ENCODE peak calls at places on chromosomes 6 and 20, in four cellular contexts. One of them, this sample, is unnamed.

GRCh38 chr20:48149887-48150286 is 364.6 kb upstream of the SULF2 start:
- DNase-seq in fibroblast of mammary gland: no peak
- DNase-seq in stomach: no peak
- DNase-seq in dorsolateral prefrontal cortex: no peak
- DNase-seq in this sample: no peak

GRCh38 chr20:45138451-45139300 is 14.4 kb upstream of the WFDC12 start:
- DNase-seq in fibroblast of mammary gland: peak; percentile 21
- DNase-seq in stomach: peak; percentile 62
- DNase-seq in dorsolateral prefrontal cortex: no peak
- DNase-seq in this sample: peak; percentile 21

GRCh38 chr20:32457476-32457986 is 99.4 kb downstream of the ASXL1 start:
- DNase-seq in fibroblast of mammary gland: peak; percentile 46
- DNase-seq in stomach: peak; percentile 68
- DNase-seq in dorsolateral prefrontal cortex: peak; percentile 81
- DNase-seq in this sample: peak; percentile 75

GRCh38 chr6:165580139-165580538 is 82.9 kb downstream of the PDE10A start:
- DNase-seq in fibroblast of mammary gland: peak; percentile 25
- DNase-seq in stomach: no peak
- DNase-seq in dorsolateral prefrontal cortex: no peak
- DNase-seq in this sample: peak; percentile 61

GRCh38 chr6:157164972-157165371 is 158.3 kb downstream of the TMEM242 start:
- DNase-seq in fibroblast of mammary gland: no peak
- DNase-seq in stomach: no peak
- DNase-seq in dorsolateral prefrontal cortex: no peak
- DNase-seq in this sample: no peak

GRCh38 chr6:52544325-52545022 is 32.4 kb downstream of the TRAM2 start:
- DNase-seq in fibroblast of mammary gland: peak; percentile 61
- DNase-seq in stomach: no peak
- DNase-seq in dorsolateral prefrontal cortex: no peak
- DNase-seq in this sample: no peak

GRCh38 chr20:4813839-4814695 is 92.4 kb downstream of the PRND start:
- DNase-seq in fibroblast of mammary gland: no peak
- DNase-seq in stomach: no peak
- DNase-seq in dorsolateral prefrontal cortex: no peak
- DNase-seq in this sample: no peak

GRCh38 chr6:137927777-137928218 is 60.7 kb downstream of the TNFAIP3 start:
- DNase-seq in fibroblast of mammary gland: no peak
- DNase-seq in stomach: no peak
- DNase-seq in dorsolateral prefrontal cortex: no peak
- DNase-seq in this sample: no peak

GRCh38 chr6:52839124-52840055 is 1.2 kb downstream of the GSTA5 start:
- DNase-seq in fibroblast of mammary gland: peak; percentile 73
- DNase-seq in stomach: peak; percentile 59
- DNase-seq in dorsolateral prefrontal cortex: no peak
- DNase-seq in this sample: peak; percentile 66

GRCh38 chr6:138086573-138087196 is 20.5 kb downstream of the PERP start:
- DNase-seq in fibroblast of mammary gland: no peak
- DNase-seq in stomach: no peak
- DNase-seq in dorsolateral prefrontal cortex: no peak
- DNase-seq in this sample: peak; percentile 51

GRCh38 chr6:1809359-1809988 is 199.8 kb downstream of the FOXC1 start:
- DNase-seq in fibroblast of mammary gland: no peak
- DNase-seq in stomach: no peak
- DNase-seq in dorsolateral prefrontal cortex: no peak
- DNase-seq in this sample: no peak

GRCh38 chr6:157329829-157330228 is 6.5 kb upstream of the TMEM242 start:
- DNase-seq in fibroblast of mammary gland: no peak
- DNase-seq in stomach: no peak
- DNase-seq in dorsolateral prefrontal cortex: no peak
- DNase-seq in this sample: no peak

GRCh38 chr20:45780159-45780558 is 11.5 kb downstream of the WFDC3 start:
- DNase-seq in fibroblast of mammary gland: peak; percentile 45
- DNase-seq in stomach: no peak
- DNase-seq in dorsolateral prefrontal cortex: no peak
- DNase-seq in this sample: no peak

GRCh38 chr6:28682542-28682941 is 156.9 kb downstream of the GPX5 start:
- DNase-seq in fibroblast of mammary gland: no peak
- DNase-seq in stomach: no peak
- DNase-seq in dorsolateral prefrontal cortex: no peak
- DNase-seq in this sample: no peak

GRCh38 chr6:16717275-16717942 is 43.9 kb downstream of the ATXN1 start:
- DNase-seq in fibroblast of mammary gland: no peak
- DNase-seq in stomach: no peak
- DNase-seq in dorsolateral prefrontal cortex: no peak
- DNase-seq in this sample: no peak

GRCh38 chr20:1764136-1765033 is 106.8 kb upstream of the SIRPG start:
- DNase-seq in fibroblast of mammary gland: peak; percentile 86
- DNase-seq in stomach: peak; percentile 71
- DNase-seq in dorsolateral prefrontal cortex: peak; percentile 75
- DNase-seq in this sample: peak; percentile 88

GRCh38 chr6:162151050-162151658 is 576.4 kb downstream of the PRKN start:
- DNase-seq in fibroblast of mammary gland: peak; percentile 53
- DNase-seq in stomach: no peak
- DNase-seq in dorsolateral prefrontal cortex: no peak
- DNase-seq in this sample: peak; percentile 1

GRCh38 chr6:99151634-99152344 is 197.7 kb downstream of the FAXC start:
- DNase-seq in fibroblast of mammary gland: peak; percentile 33
- DNase-seq in stomach: peak; percentile 68
- DNase-seq in dorsolateral prefrontal cortex: no peak
- DNase-seq in this sample: peak; percentile 4

GRCh38 chr6:34338811-34339210 is 53.7 kb downstream of the NUDT3 start:
- DNase-seq in fibroblast of mammary gland: no peak
- DNase-seq in stomach: no peak
- DNase-seq in dorsolateral prefrontal cortex: no peak
- DNase-seq in this sample: peak; percentile 42
- H3K4me3 ChIP-seq in fibroblast of mammary gland: no peak overlapping the region
- H3K4me3 ChIP-seq in stomach: no peak overlapping the region
- H3K4me3 ChIP-seq in dorsolateral prefrontal cortex: no peak overlapping the region
- H3K4me3 ChIP-seq in this sample: no peak overlapping the region

DNA sequence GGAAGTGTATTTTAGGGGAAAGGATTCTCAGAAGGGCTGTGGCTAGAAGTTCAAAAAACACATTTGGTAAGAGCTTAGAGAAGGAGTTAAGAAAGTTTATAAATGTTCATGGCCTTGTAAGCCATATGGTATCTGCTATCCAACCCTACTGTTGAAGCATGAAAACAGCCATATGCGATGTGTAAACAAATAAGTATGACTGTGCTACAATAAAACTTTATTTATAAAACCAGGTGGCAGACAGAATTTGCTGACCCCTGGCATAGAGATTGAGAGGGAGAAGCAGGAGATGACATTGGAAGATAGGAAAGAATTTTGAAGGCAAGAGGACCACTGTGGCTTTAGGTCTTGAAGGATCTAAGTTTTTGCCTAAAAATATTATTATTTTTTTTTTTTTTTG is 583.5 kb downstream of the DOK5 start:
- DNase-seq in fibroblast of mammary gland: no peak
- DNase-seq in stomach: no peak
- DNase-seq in dorsolateral prefrontal cortex: no peak
- DNase-seq in this sample: no peak
- TF ChIP-seq CTCF in fibroblast of mammary gland: no peak
- TF ChIP-seq CTCF in stomach: no peak
- TF ChIP-seq CTCF in dorsolateral prefrontal cortex: no peak
- TF ChIP-seq CTCF in this sample: no peak

GRCh38 chr20:63074631-63075030 is 67.9 kb upstream of the BHLHE23 start:
- DNase-seq in fibroblast of mammary gland: no peak
- DNase-seq in stomach: no peak
- DNase-seq in dorsolateral prefrontal cortex: no peak
- DNase-seq in this sample: no peak

GRCh38 chr20:63072231-63072791 is 65.5 kb upstream of the BHLHE23 start:
- DNase-seq in fibroblast of mammary gland: no peak
- DNase-seq in stomach: no peak
- DNase-seq in dorsolateral prefrontal cortex: no peak
- DNase-seq in this sample: no peak

GRCh38 chr20:63074182-63074581 is 67.4 kb upstream of the BHLHE23 start:
- DNase-seq in fibroblast of mammary gland: no peak
- DNase-seq in stomach: no peak
- DNase-seq in dorsolateral prefrontal cortex: no peak
- DNase-seq in this sample: no peak

GRCh38 chr20:63073051-63073737 is 66.4 kb upstream of the BHLHE23 start:
- DNase-seq in fibroblast of mammary gland: no peak
- DNase-seq in stomach: no peak
- DNase-seq in dorsolateral prefrontal cortex: no peak
- DNase-seq in this sample: no peak

GRCh38 chr20:63073738-63074065 is 66.9 kb upstream of the BHLHE23 start:
- DNase-seq in fibroblast of mammary gland: no peak
- DNase-seq in stomach: no peak
- DNase-seq in dorsolateral prefrontal cortex: no peak
- DNase-seq in this sample: no peak
- H3K4me3 ChIP-seq in fibroblast of mammary gland: no peak overlapping the region
- H3K4me3 ChIP-seq in stomach: no peak overlapping the region
- H3K4me3 ChIP-seq in dorsolateral prefrontal cortex: no peak overlapping the region
- H3K4me3 ChIP-seq in this sample: no peak overlapping the region

GRCh38 chr20:39298116-39298515 is 336.0 kb downstream of the DHX35 start:
- DNase-seq in fibroblast of mammary gland: no peak
- DNase-seq in stomach: no peak
- DNase-seq in dorsolateral prefrontal cortex: peak; percentile 30
- DNase-seq in this sample: no peak

GRCh38 chr20:39295301-39295700 is 333.2 kb downstream of the DHX35 start:
- DNase-seq in fibroblast of mammary gland: no peak
- DNase-seq in stomach: no peak
- DNase-seq in dorsolateral prefrontal cortex: no peak
- DNase-seq in this sample: no peak

GRCh38 chr20:39302312-39302711 is 340.2 kb downstream of the DHX35 start:
- DNase-seq in fibroblast of mammary gland: no peak
- DNase-seq in stomach: no peak
- DNase-seq in dorsolateral prefrontal cortex: no peak
- DNase-seq in this sample: no peak

GRCh38 chr20:39299783-39300182 is 337.6 kb downstream of the DHX35 start:
- DNase-seq in fibroblast of mammary gland: no peak
- DNase-seq in stomach: no peak
- DNase-seq in dorsolateral prefrontal cortex: no peak
- DNase-seq in this sample: no peak

DNA sequence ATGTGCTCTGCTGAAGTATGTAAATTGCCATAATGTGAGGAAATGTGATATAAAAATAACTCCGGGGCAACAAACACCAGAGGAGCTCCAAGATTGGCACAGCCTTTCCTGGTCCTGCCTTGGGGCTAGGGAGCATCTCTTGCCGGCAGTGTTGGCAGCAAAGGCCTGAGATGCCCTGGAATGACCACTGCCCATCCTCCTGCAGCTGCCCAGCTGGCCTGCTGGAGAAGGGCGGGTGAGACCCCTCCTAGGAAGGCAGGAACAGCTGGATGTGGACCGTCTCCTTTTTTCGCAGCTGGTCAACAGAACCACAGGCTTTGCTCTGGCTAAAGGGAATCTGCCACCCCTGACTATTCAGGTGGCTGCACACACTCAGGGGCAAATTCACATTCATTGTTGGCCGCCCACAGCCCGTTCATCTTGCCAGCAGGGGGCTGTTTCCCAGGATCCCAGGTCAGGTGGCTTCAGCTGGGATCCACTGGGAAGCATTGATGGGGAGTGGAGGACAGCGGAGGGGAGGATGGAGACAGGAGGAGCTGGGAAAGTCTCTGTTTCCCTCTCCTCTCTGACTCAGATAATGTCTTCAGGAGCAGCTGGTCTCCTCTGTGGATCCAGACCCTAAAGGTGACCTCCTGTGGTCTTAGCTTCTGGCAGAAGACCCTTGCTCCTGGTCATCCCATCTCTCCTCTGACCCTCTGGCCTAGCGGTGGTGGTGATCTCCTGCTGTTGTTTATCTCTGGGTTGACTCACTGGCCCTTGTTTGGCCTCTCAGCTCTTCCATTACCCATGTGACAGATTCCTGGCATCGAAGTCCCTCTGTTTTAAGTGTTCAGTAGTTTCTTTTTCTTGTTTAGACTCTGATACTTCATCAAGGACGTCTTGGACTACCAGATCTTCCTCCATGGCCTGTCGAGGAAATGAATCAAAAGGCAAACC is 336.7 kb downstream of the DHX35 start:
- DNase-seq in fibroblast of mammary gland: peak; percentile 14
- DNase-seq in stomach: no peak
- DNase-seq in dorsolateral prefrontal cortex: no peak
- DNase-seq in this sample: no peak
- TF ChIP-seq CTCF in fibroblast of mammary gland: no peak
- TF ChIP-seq CTCF in stomach: no peak
- TF ChIP-seq CTCF in dorsolateral prefrontal cortex: no peak
- TF ChIP-seq CTCF in this sample: no peak

GRCh38 chr6:143655541-143655940 is 22.2 kb upstream of the PHACTR2 start:
- DNase-seq in fibroblast of mammary gland: no peak
- DNase-seq in stomach: no peak
- DNase-seq in dorsolateral prefrontal cortex: no peak
- DNase-seq in this sample: no peak
- H3K4me3 ChIP-seq in fibroblast of mammary gland: no peak overlapping the region
- H3K4me3 ChIP-seq in stomach: no peak overlapping the region
- H3K4me3 ChIP-seq in dorsolateral prefrontal cortex: no peak overlapping the region
- H3K4me3 ChIP-seq in this sample: no peak overlapping the region

GRCh38 chr6:122831511-122831910 is 42.5 kb downstream of the SMPDL3A start:
- DNase-seq in fibroblast of mammary gland: no peak
- DNase-seq in stomach: no peak
- DNase-seq in dorsolateral prefrontal cortex: no peak
- DNase-seq in this sample: no peak

GRCh38 chr6:122832515-122833228 is 43.6 kb downstream of the SMPDL3A start:
- DNase-seq in fibroblast of mammary gland: no peak
- DNase-seq in stomach: no peak
- DNase-seq in dorsolateral prefrontal cortex: no peak
- DNase-seq in this sample: no peak

GRCh38 chr6:122838060-122838780 is 49.2 kb downstream of the SMPDL3A start:
- DNase-seq in fibroblast of mammary gland: peak; percentile 38
- DNase-seq in stomach: no peak
- DNase-seq in dorsolateral prefrontal cortex: no peak
- DNase-seq in this sample: peak; percentile 39

GRCh38 chr6:122829456-122829855 is 40.4 kb downstream of the SMPDL3A start:
- DNase-seq in fibroblast of mammary gland: no peak
- DNase-seq in stomach: no peak
- DNase-seq in dorsolateral prefrontal cortex: no peak
- DNase-seq in this sample: no peak

DNA sequence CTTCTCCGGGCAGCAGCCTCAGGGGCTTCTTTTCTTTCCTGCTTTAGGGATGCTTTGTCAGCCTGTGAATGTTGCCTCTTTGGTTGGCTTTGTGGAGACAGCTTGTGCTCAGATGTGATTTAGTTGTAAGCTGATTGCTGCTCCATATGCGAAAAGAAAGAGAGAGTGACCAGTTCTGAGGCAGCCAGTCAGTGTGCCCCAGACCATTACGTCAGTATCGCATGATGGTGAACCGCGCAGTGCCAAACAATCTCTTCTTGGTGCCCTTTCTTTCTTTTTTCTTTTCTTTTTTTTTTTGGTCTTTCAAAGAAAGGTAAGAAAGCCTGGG is 44.1 kb downstream of the SMPDL3A start:
- DNase-seq in fibroblast of mammary gland: no peak
- DNase-seq in stomach: no peak
- DNase-seq in dorsolateral prefrontal cortex: peak; percentile 69
- DNase-seq in this sample: no peak
- TF ChIP-seq CTCF in fibroblast of mammary gland: no peak
- TF ChIP-seq CTCF in stomach: no peak
- TF ChIP-seq CTCF in dorsolateral prefrontal cortex: no peak
- TF ChIP-seq CTCF in this sample: no peak

This sample was measured in fibroblast of villous mesenchyme.